ENCODE peak calls at places on chromosome 21, in eight cellular contexts. Z is mucosa of gallbladder; Q is EL; N is amniotic epithelial cell; X is activated CD4-positive, alpha-beta T cell treated with anti-CD3 and anti-CD28 coated beads, Interleukin-2, amount 10 ng/mL, durations not matched to agents 7 days and 5 days; A is amygdala; G is naive thymus-derived CD8-positive, alpha-beta T cell; O is NCI-H226. S is an unnamed sample.

GRCh38 chr21:24939288-24939687 is 668.0 kb downstream of the MRPL39 start:
- DNase-seq in X (no peak), G (no peak), A (no peak), Q (no peak), Z (no peak), O (peak; percentile 16), N (no peak), S (no peak)

GRCh38 chr21:29104239-29104708 is 26.2 kb upstream of the MAP3K7CL start:
- DNase-seq in Q (no peak), X (no peak), Z (no peak), A (no peak), O (no peak), G (no peak), N (peak; percentile 23), S (no peak)

GRCh38 chr21:30986966-30987365 is 51.3 kb downstream of the KRTAP19-8 start:
- DNase-seq in N (no peak), A (no peak), G (no peak), X (no peak), Q (no peak), O (no peak), Z (no peak), S (no peak)

GRCh38 chr21:46021978-46022544 is 40.5 kb downstream of the COL6A1 start:
- DNase-seq in Z (peak; percentile 70), X (no peak), G (no peak), O (no peak), N (peak; percentile 64), Q (no peak), A (no peak), S (no peak)

GRCh38 chr21:36096398-36097290 is 26.8 kb downstream of the CBR1 start:
- DNase-seq in G (no peak), X (no peak), Q (no peak), N (no peak), A (no peak), O (no peak), Z (no peak), S (no peak)

GRCh38 chr21:39688010-39688409 is 57.0 kb upstream of the IGSF5 start:
- DNase-seq in A (no peak), X (no peak), G (no peak), Q (no peak), O (no peak), N (no peak), Z (no peak), S (no peak)

GRCh38 chr21:32826317-32827167 is 55.0 kb upstream of the PAXBP1 start:
- DNase-seq in Q (peak; percentile 52), X (peak; percentile 59), G (peak; percentile 51), N (peak; percentile 57), O (peak; percentile 8), A (no peak), Z (peak; percentile 49), S (no peak)

GRCh38 chr21:36104306-36105300 is 30.3 kb upstream of the CBR3 start:
- DNase-seq in A (peak; percentile 63), Q (peak; percentile 17), N (peak; percentile 26), G (peak; percentile 65), Z (peak; percentile 50), O (peak; percentile 95), X (peak; percentile 42), S (no peak)

GRCh38 chr21:32257952-32258785 is 20.7 kb downstream of the MIS18A start:
- DNase-seq in O (peak; percentile 68), Q (peak; percentile 75), N (peak; percentile 81), Z (peak; percentile 77), X (peak; percentile 48), A (peak; percentile 55), G (peak; percentile 43), S (peak; percentile 17)

GRCh38 chr21:44267655-44268142 is 6.0 kb upstream of the DNMT3L start:
- DNase-seq in Q (no peak), O (no peak), A (no peak), Z (no peak), N (peak; percentile 6), X (no peak), G (peak; percentile 14), S (no peak)

GRCh38 chr21:44013380-44014088 is 1.4 kb downstream of the TRAPPC10 start:
- DNase-seq in Q (peak; percentile 23), X (peak; percentile 46), G (peak; percentile 10), N (no peak), Z (no peak), O (peak; percentile 11), A (no peak), S (peak; percentile 23)

GRCh38 chr21:42120056-42120903 is 49.2 kb downstream of the UMODL1 start:
- DNase-seq in G (no peak), N (no peak), Z (no peak), A (no peak), O (no peak), Q (no peak), X (no peak), S (no peak)

GRCh38 chr21:44364151-44365053 is 11.0 kb downstream of the TRPM2 start:
- DNase-seq in A (no peak), O (no peak), Z (no peak), G (no peak), Q (no peak), N (no peak), X (no peak), S (no peak)

GRCh38 chr21:27268290-27268689 is 301.4 kb upstream of the ADAMTS5 start:
- DNase-seq in G (no peak), Q (peak; percentile 66), O (no peak), X (no peak), N (peak; percentile 87), A (no peak), Z (no peak), S (no peak)

GRCh38 chr21:25459365-25459764 is 147.9 kb downstream of the MRPL39 start:
- DNase-seq in A (no peak), O (no peak), X (no peak), Q (no peak), Z (no peak), G (no peak), N (no peak), S (no peak)

GRCh38 chr21:40923361-40923760 is 76.4 kb upstream of the DSCAM start:
- DNase-seq in O (no peak), N (no peak), G (no peak), A (no peak), Z (no peak), X (no peak), Q (no peak), S (no peak)

GRCh38 chr21:44867999-44868700 is 5.3 kb downstream of the PTTG1IP start:
- DNase-seq in G (peak; percentile 71), Z (no peak), O (no peak), A (no peak), X (peak; percentile 71), Q (no peak), N (no peak), S (no peak)

GRCh38 chr21:41250519-41250918 is 66.1 kb upstream of the FAM3B start:
- DNase-seq in A (no peak), G (no peak), N (no peak), X (no peak), O (no peak), Z (no peak), Q (no peak), S (no peak)

GRCh38 chr21:14677023-14677422 is 130.9 kb upstream of the SAMSN1 start:
- DNase-seq in G (no peak), Q (no peak), A (no peak), X (no peak), N (no peak), Z (no peak), O (peak; percentile 64), S (no peak)